ENCODE peak calls at places on chromosome 20, in nine cellular contexts. U is D721Med; P is pancreas; Y is fibroblast of pulmonary artery; E is cardiac muscle cell; Z is endothelial cell; H is CD8-positive, alpha-beta T cell; L is stomach; N is H9. Q is an unnamed sample.

GRCh38 chr20:20353574-20353973 is 14.3 kb upstream of the INSM1 start:
- DNase-seq in U (no peak), P (no peak), Y (no peak), E (no peak), Z (no peak), H (no peak), L (no peak), N (no peak), Q (no peak)

GRCh38 chr20:50678213-50678898 is 13.0 kb downstream of the RIPOR3 start:
- DNase-seq in U (no peak), P (peak), Y (peak), E (peak), Z (no peak), H (no peak), L (peak), N (no peak), Q (no peak)

GRCh38 chr20:53208110-53208908 is 236.2 kb downstream of the TSHZ2 start:
- DNase-seq in U (no peak), P (no peak), Y (no peak), E (no peak), Z (peak), H (no peak), L (no peak), N (peak), Q (no peak)

GRCh38 chr20:52098186-52098585 is 93.4 kb downstream of the ZFP64 start:
- DNase-seq in U (no peak), P (no peak), Y (no peak), E (no peak), Z (no peak), H (no peak), L (no peak), N (no peak), Q (no peak)

GRCh38 chr20:53748821-53749402 is 155.3 kb upstream of the ZNF217 start:
- DNase-seq in U (no peak), P (no peak), Y (peak), E (peak), Z (no peak), H (no peak), L (no peak), N (no peak), Q (no peak)

GRCh38 chr20:46350201-46350985 is 42.1 kb upstream of the CDH22 start:
- DNase-seq in U (no peak), P (no peak), Y (peak), E (peak), Z (no peak), H (no peak), L (no peak), N (peak), Q (no peak)

GRCh38 chr20:59743767-59744485 is 139.6 kb downstream of the PHACTR3 start:
- DNase-seq in U (no peak), P (no peak), Y (no peak), E (no peak), Z (no peak), H (no peak), L (no peak), N (peak), Q (no peak)

GRCh38 chr20:9617940-9618339 is 103.5 kb downstream of the LAMP5 start:
- DNase-seq in U (no peak), P (peak), Y (peak), E (peak), Z (peak), H (no peak), L (peak), N (no peak), Q (no peak)

GRCh38 chr20:58864346-58864745 is 11.8 kb downstream of the GNAS start:
- DNase-seq in U (no peak), P (no peak), Y (no peak), E (no peak), Z (no peak), H (no peak), L (no peak), N (no peak), Q (no peak)

GRCh38 chr20:1894951-1895673 is at the start of gene SIRPA:
- DNase-seq in U (peak), P (peak), Y (peak), E (peak), Z (peak), H (no peak), L (peak), N (peak), Q (peak)

GRCh38 chr20:49344975-49345374 is 67.1 kb upstream of the ZNFX1 start:
- DNase-seq in U (no peak), P (no peak), Y (peak), E (peak), Z (no peak), H (no peak), L (no peak), N (no peak), Q (no peak)

GRCh38 chr20:56897318-56897962 is 268.3 kb downstream of the TFAP2C start:
- DNase-seq in U (no peak), P (no peak), Y (no peak), E (no peak), Z (no peak), H (no peak), L (no peak), N (peak), Q (no peak)

GRCh38 chr20:24063100-24063499 is 74.5 kb upstream of the GGTLC1 start:
- DNase-seq in U (no peak), P (no peak), Y (no peak), E (no peak), Z (no peak), H (no peak), L (no peak), N (no peak), Q (no peak)

GRCh38 chr20:31751126-31751525 is 12.0 kb downstream of the TPX2 start:
- DNase-seq in U (no peak), P (no peak), Y (peak), E (peak), Z (no peak), H (no peak), L (no peak), N (no peak), Q (no peak)

GRCh38 chr20:36231331-36231730 is 4.9 kb upstream of the AAR2 start:
- DNase-seq in U (no peak), P (no peak), Y (no peak), E (no peak), Z (no peak), H (no peak), L (no peak), N (peak), Q (no peak)

GRCh38 chr20:57215426-57215825 is 51.0 kb downstream of the BMP7 start:
- DNase-seq in U (no peak), P (no peak), Y (no peak), E (no peak), Z (no peak), H (no peak), L (no peak), N (no peak), Q (no peak)

GRCh38 chr20:8443464-8444072 is 311.5 kb downstream of the PLCB1 start:
- DNase-seq in U (no peak), P (no peak), Y (no peak), E (no peak), Z (no peak), H (no peak), L (no peak), N (no peak), Q (no peak)

GRCh38 chr20:20933559-20933958 is 172.6 kb downstream of the LINC00237 start:
- DNase-seq in U (no peak), P (no peak), Y (no peak), E (no peak), Z (no peak), H (no peak), L (no peak), N (no peak), Q (no peak)

GRCh38 chr20:300345-300744 is 3.0 kb downstream of the ZCCHC3 start:
- DNase-seq in U (no peak), P (no peak), Y (no peak), E (peak), Z (no peak), H (no peak), L (no peak), N (peak), Q (no peak)

GRCh38 chr20:53492212-53492611 is 101.4 kb downstream of the ZNF217 start:
- DNase-seq in U (no peak), P (no peak), Y (peak), E (peak), Z (no peak), H (no peak), L (no peak), N (no peak), Q (no peak)

GRCh38 chr20:52082612-52083011 is 109.0 kb downstream of the ZFP64 start:
- DNase-seq in U (no peak), P (no peak), Y (no peak), E (no peak), Z (no peak), H (no peak), L (no peak), N (no peak), Q (no peak)

GRCh38 chr20:47981242-47981641 is 196.0 kb upstream of the SULF2 start:
- DNase-seq in U (no peak), P (no peak), Y (no peak), E (no peak), Z (no peak), H (no peak), L (no peak), N (no peak), Q (no peak)

GRCh38 chr20:54452277-54452676 is 23.1 kb upstream of the DOK5 start:
- DNase-seq in U (no peak), P (no peak), Y (no peak), E (no peak), Z (no peak), H (no peak), L (no peak), N (no peak), Q (no peak)

GRCh38 chr20:10225439-10226080 is 6.9 kb downstream of the SNAP25 start:
- DNase-seq in U (no peak), P (no peak), Y (no peak), E (peak), Z (peak), H (no peak), L (no peak), N (no peak), Q (no peak)

GRCh38 chr20:50003253-50003656 is 20.5 kb downstream of the SNAI1 start:
- DNase-seq in U (no peak), P (no peak), Y (peak), E (peak), Z (no peak), H (no peak), L (no peak), N (no peak), Q (no peak)

GRCh38 chr20:16111132-16111852 is 462.0 kb downstream of the KIF16B start:
- DNase-seq in U (no peak), P (no peak), Y (no peak), E (no peak), Z (no peak), H (no peak), L (no peak), N (no peak), Q (no peak)

GRCh38 chr20:1651268-1651667 is 6.3 kb downstream of the SIRPG start:
- DNase-seq in U (no peak), P (no peak), Y (no peak), E (no peak), Z (no peak), H (no peak), L (no peak), N (no peak), Q (no peak)

GRCh38 chr20:45842169-45842812 is 8.7 kb downstream of the SNX21 start:
- DNase-seq in U (no peak), P (no peak), Y (peak), E (peak), Z (no peak), H (no peak), L (no peak), N (no peak), Q (no peak)

GRCh38 chr20:9338101-9338500 is 176.3 kb upstream of the LAMP5 start:
- DNase-seq in U (no peak), P (no peak), Y (no peak), E (no peak), Z (no peak), H (no peak), L (no peak), N (no peak), Q (no peak)

GRCh38 chr20:51153867-51154707 is 131.2 kb upstream of the KCNG1 start:
- DNase-seq in U (no peak), P (no peak), Y (no peak), E (no peak), Z (no peak), H (no peak), L (no peak), N (no peak), Q (no peak)

GRCh38 chr20:20362774-20363435 is 5.0 kb upstream of the INSM1 start:
- DNase-seq in U (no peak), P (no peak), Y (no peak), E (no peak), Z (peak), H (no peak), L (no peak), N (peak), Q (no peak)

DNA sequence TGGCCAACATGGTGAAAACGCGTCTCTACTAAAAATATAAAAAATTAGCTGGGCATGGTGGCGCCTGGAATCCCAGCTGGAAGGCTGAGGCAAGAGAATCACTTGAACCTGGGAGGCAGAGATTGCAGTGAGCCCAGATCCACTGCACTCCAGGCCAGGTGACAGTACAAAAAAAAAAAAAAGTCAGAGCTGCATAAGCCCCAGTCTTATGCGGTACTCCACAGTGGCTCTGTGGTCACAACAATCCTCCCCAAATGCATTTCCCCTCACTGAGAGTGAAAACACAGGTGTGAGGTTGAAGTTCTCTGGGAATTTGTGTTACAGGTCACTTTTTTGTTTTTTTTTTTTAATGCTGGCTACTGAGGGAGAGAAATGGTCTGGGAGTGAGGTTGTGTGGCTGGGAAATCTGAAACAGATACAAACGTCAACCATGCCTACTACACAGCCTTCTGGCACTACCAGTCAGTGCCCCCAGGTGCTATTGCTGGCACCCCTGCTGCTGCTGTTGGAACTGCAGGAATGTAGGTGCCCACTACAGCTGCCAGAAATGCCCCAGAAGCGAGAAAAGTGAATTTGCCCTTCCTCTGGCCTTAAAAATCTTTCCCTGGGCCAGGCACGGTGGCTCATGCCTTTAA is 5.7 kb downstream of the MRPS26 start:
- DNase-seq in U (no peak), P (no peak), Y (no peak), E (no peak), Z (no peak), H (no peak), L (no peak), N (no peak), Q (no peak)
- TF ChIP-seq CTCF in U (no peak), P (no peak), Y (no peak), E (no peak), Z (no peak), H (no peak), L (no peak), N (no peak), Q (no peak)

DNA sequence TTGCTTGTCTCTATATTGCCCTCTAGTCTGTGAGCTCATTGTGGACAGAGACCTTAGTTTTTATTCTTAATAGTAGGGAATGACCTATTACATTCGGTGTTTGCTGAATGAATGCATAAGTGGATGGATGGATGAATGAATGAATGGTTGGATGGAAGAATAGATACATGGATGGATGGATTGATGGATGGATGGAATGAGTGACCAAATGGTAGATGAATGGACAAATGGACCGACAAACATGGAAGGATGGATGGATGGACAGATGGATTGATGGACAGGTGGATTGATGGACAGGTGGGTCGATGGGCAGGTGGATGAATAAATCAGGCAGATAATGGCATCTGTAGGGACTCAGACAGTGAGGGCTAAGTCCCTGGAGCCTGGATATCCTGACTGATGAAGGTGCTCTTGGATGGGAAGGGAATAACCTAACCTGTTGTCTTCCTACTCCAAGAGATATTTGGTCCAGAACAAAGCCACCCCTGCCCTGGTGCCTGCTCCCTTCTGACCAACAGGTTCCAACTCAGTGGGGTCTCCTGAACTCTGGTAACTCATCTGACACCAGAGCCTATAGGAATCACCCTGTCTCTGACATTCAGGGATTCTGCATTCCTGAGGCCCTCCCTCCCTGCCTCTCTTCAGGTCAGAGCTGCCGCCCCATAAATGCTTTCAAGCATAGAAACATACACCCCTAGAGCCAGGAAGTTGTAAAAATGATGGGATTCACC is 9.6 kb upstream of the CCN5 start:
- DNase-seq in U (no peak), P (no peak), Y (no peak), E (no peak), Z (no peak), H (no peak), L (no peak), N (no peak), Q (no peak)
- TF ChIP-seq CTCF in U (no peak), P (no peak), Y (no peak), E (no peak), Z (no peak), H (no peak), L (no peak), N (no peak), Q (no peak)

DNA sequence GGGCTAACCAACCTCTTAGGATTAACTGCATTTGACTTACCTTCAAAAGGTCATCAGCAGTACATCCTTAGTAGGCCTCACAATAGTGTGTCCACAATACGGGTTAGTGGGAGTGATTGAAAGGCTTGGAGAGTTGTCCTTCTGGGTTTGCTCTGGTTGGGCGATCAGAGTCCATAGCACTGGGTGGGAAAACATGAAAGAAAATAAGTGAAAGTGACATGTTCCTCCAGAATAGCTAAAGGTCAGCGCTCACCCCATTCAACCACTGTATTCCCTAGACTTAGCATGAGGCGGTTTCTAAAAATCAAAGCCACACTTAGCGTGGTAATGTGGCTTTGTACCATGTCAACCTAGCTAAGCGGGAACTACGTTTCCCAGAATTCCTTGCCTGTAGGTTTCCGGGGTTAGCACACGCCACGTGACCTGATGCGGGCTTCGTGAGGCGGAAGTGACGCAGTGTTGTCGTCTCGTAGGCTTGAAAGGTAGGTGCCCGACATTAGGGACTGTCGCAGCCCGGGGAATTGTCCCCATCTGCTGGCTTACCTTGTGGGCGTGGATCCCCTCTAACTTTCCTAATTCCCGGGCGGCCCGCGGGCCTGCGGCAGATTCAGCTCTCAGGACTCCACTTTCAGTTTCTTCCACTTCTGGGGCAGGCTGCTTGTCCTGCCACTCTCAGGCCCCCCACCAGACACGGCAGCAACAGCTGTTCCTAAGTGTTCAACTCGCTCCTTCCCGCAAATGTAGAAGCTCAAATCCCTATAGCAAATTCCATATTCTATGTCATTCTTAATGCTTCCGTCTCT is 19.8 kb upstream of the SCP2D1 start:
- DNase-seq in U (no peak), P (peak), Y (peak), E (peak), Z (peak), H (peak), L (peak), N (peak), Q (peak)
- TF ChIP-seq CTCF in U (peak), P (no peak), Y (no peak), E (no peak), Z (no peak), H (no peak), L (no peak), N (peak), Q (no peak)

DNA sequence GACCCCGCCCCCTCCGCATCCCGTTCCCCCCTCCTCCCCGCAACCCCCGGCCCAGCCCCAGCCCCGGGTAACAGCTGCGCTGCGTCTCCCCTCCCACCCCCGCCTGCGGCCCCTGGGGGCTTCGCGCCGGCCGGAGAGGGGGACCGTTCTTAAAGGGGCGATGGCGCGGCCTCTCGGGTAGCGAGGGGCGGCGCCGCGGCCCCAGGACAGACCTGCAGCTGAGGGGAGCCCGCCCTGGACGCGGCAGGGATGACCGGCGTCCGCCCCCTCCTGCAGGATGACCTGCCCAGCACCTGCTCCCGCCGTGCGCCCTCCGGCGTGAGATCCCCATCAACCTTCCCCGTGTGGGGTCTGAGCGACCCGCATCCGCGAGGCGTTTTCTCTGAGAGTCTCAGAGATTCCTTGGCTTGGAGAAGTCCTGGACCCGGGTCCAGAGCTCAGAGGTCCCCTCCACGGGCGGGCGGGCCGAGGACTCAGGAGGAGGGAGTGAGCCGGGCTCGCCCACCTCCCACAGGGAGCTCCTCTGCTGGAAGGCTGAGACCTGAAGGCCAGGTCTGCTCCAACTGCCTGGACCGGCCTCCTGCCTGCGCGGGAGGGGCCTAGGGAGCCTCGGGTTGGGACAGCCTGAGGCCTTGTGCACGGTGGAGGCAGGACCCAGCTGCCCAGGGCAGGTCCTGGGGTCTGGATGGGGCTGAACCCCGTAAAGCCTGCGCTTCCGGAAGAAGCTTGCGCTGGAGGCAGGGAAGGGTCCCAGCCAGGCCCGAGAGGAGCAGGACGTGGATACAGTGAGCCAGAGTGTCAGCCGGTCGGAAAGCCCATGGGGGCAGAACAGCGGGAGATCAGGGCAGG is 497 bp upstream of the NKAIN4 start:
- DNase-seq in U (no peak), P (no peak), Y (no peak), E (no peak), Z (no peak), H (no peak), L (no peak), N (peak), Q (no peak)
- TF ChIP-seq CTCF in U (no peak), P (no peak), Y (no peak), E (no peak), Z (no peak), H (no peak), L (no peak), N (peak), Q (no peak)

GRCh38 chr20:5056801-5057599 is 55.7 kb upstream of the SLC23A2 start:
- DNase-seq in U (no peak), P (peak), Y (peak), E (peak), Z (peak), H (peak), L (peak), N (peak), Q (no peak)
- TF ChIP-seq CTCF in U (no peak), P (no peak), Y (peak), E (peak), Z (peak), H (peak), L (no peak), N (peak), Q (no peak)